ENCODE peak calls at places on chromosomes 3 and 15, in four cellular contexts. K is stimulated activated CD4-positive, alpha-beta T cell treated with anti-CD3 and anti-CD28 coated beads, TNF-alpha, amount 100 ng/mL, for 1 hour; B is Panc1; D is nephron progenitor cell. O is an unnamed sample.

GRCh38 chr15:73685561-73685960 is 1.4 kb downstream of the CD276 start:
- DNase-seq in B (no peak), K (no peak), D (no peak), O (no peak)

GRCh38 chr3:178381971-178382370 is 154.3 kb upstream of the KCNMB2 start:
- DNase-seq in D (no peak), K (no peak), B (no peak), O (no peak)

GRCh38 chr15:51751687-51752683 is 588 bp downstream of the TMOD2 start:
- DNase-seq in B (no peak), K (no peak), D (peak; percentile 47), O (no peak)

GRCh38 chr15:90261811-90262210 is 3.7 kb upstream of the NGRN start:
- DNase-seq in D (no peak), K (no peak), B (no peak), O (no peak)

GRCh38 chr3:182451871-182452270 is 341.4 kb upstream of the ATP11B start:
- DNase-seq in K (no peak), D (no peak), B (no peak), O (no peak)

GRCh38 chr15:96421211-96421610 is 90.7 kb downstream of the NR2F2 start:
- DNase-seq in K (no peak), B (no peak), D (no peak), O (no peak)

GRCh38 chr15:84859143-84859542 is 25.3 kb upstream of the SLC28A1 start:
- DNase-seq in B (no peak), K (no peak), D (no peak), O (peak; percentile 85)

GRCh38 chr3:196969660-196970546 is 1.3 kb upstream of the PIGZ start:
- DNase-seq in K (peak; percentile 45), D (peak; percentile 82), B (no peak), O (no peak)

GRCh38 chr3:113536627-113537101 is 4.3 kb downstream of the SIDT1 start:
- DNase-seq in K (no peak), D (no peak), B (no peak), O (peak; percentile 99)

GRCh38 chr3:50862221-50862620 is 187.5 kb downstream of the DOCK3 start:
- DNase-seq in K (no peak), B (no peak), D (no peak), O (no peak)

GRCh38 chr3:108441081-108441507 is 69.3 kb downstream of the MYH15 start:
- DNase-seq in B (no peak), K (no peak), D (peak; percentile 40), O (no peak)

GRCh38 chr15:44728576-44729393 is 7.5 kb upstream of the TRIM69 start:
- DNase-seq in B (peak; percentile 98), K (peak; percentile 93), D (peak; percentile 81), O (peak; percentile 97)

GRCh38 chr3:47732143-47732542 is 49.5 kb downstream of the SMARCC1 start:
- DNase-seq in K (no peak), B (no peak), D (no peak), O (no peak)

GRCh38 chr3:70049761-70050160 is 50.2 kb downstream of the SAMMSON start:
- DNase-seq in B (no peak), D (no peak), K (no peak), O (no peak)

GRCh38 chr3:138397983-138398382 is 36.4 kb upstream of the ESYT3 start:
- DNase-seq in K (no peak), D (no peak), B (no peak), O (no peak)

GRCh38 chr3:191809326-191809949 is 348.5 kb downstream of the PYDC2 start:
- DNase-seq in D (no peak), B (no peak), K (no peak), O (no peak)

GRCh38 chr15:69789648-69790393 is 307.9 kb downstream of the TLE3 start:
- DNase-seq in B (no peak), K (no peak), D (no peak), O (no peak)

GRCh38 chr3:166110102-166110501 is 272.9 kb upstream of the BCHE start:
- DNase-seq in D (no peak), K (no peak), B (no peak), O (no peak)

GRCh38 chr3:2807514-2807913 is 302.7 kb downstream of the IL5RA start:
- DNase-seq in K (no peak), B (no peak), D (no peak), O (no peak)

GRCh38 chr3:126023390-126023789 is 54.4 kb downstream of the ROPN1B start:
- DNase-seq in B (no peak), K (no peak), D (peak; percentile 28), O (no peak)

GRCh38 chr3:56894912-56895431 is 93.2 kb upstream of the ARHGEF3 start:
- DNase-seq in B (no peak), K (no peak), D (no peak), O (no peak)